ENCODE peak calls at places on chromosomes 2 and 18, in ten cellular contexts. K is sigmoid colon; S is anterior cingulate cortex; G is putamen; H is activated CD4-positive, alpha-beta T cell treated with anti-CD3 and anti-CD28 coated beads, Interleukin-2, amount 10 ng/mL, durations not matched to agents 7 days and 5 days; Z is endothelial cell; D is nephron progenitor cell; F is activated naive CD4-positive, alpha-beta T cell treated with anti-CD3 and anti-CD28 coated beads, Interleukin-2, amount 10 ng/mL, durations not matched to agents 7 days and 5 days; R is AML-193; O is stimulated activated CD4-positive, alpha-beta T cell treated with anti-CD3 and anti-CD28 coated beads, TNF-alpha, amount 100 ng/mL, for 24 hours. V is an unnamed sample.

GRCh38 chr18:30387401-30387800 is 655.1 kb downstream of the DSC3 start:
- DNase-seq in K (no peak), S (no peak), G (no peak), H (no peak), Z (peak), D (no peak), F (no peak), R (no peak), O (no peak), V (no peak)

GRCh38 chr2:84077504-84077903 is 381.6 kb downstream of the SUCLG1 start:
- DNase-seq in K (no peak), S (no peak), G (no peak), H (peak), Z (peak), D (peak), F (peak), R (peak), O (no peak), V (no peak)

GRCh38 chr2:113979172-113980128 is 89.6 kb downstream of the ACTR3 start:
- DNase-seq in K (no peak), S (no peak), G (no peak), H (peak), Z (peak), D (no peak), F (peak), R (no peak), O (peak), V (no peak)

GRCh38 chr18:40380657-40381441 is 1574.2 kb upstream of the PIK3C3 start:
- DNase-seq in K (no peak), S (no peak), G (no peak), H (no peak), Z (no peak), D (no peak), F (no peak), R (no peak), O (no peak), V (no peak)

GRCh38 chr2:11466307-11467125 is 555 bp upstream of the E2F6 start:
- DNase-seq in K (no peak), S (no peak), G (no peak), H (no peak), Z (no peak), D (peak), F (no peak), R (no peak), O (no peak), V (no peak)

GRCh38 chr2:149743842-149744468 is 156.4 kb upstream of the MMADHC start:
- DNase-seq in K (no peak), S (no peak), G (no peak), H (no peak), Z (no peak), D (no peak), F (no peak), R (no peak), O (no peak), V (no peak)

GRCh38 chr2:232522855-232523681 is 2.9 kb downstream of the PRSS56 start:
- DNase-seq in K (no peak), S (no peak), G (no peak), H (no peak), Z (no peak), D (no peak), F (no peak), R (no peak), O (no peak), V (no peak)

GRCh38 chr2:10405441-10405840 is 42.7 kb downstream of the ODC1 start:
- DNase-seq in K (peak), S (no peak), G (no peak), H (no peak), Z (no peak), D (no peak), F (no peak), R (no peak), O (no peak), V (peak)

GRCh38 chr2:233354971-233355574 is 779 bp downstream of the DGKD start:
- DNase-seq in K (peak), S (no peak), G (no peak), H (peak), Z (no peak), D (no peak), F (peak), R (no peak), O (no peak), V (peak)

GRCh38 chr18:58592223-58593214 is 36.4 kb downstream of the ALPK2 start:
- DNase-seq in K (no peak), S (no peak), G (no peak), H (no peak), Z (no peak), D (no peak), F (no peak), R (no peak), O (no peak), V (no peak)

GRCh38 chr2:217918220-217919024 is 84.4 kb downstream of the TNS1 start:
- DNase-seq in K (peak), S (peak), G (no peak), H (no peak), Z (peak), D (peak), F (no peak), R (no peak), O (no peak), V (peak)

GRCh38 chr2:48240912-48241311 is 289.0 kb upstream of the STON1 start:
- DNase-seq in K (no peak), S (no peak), G (no peak), H (no peak), Z (no peak), D (no peak), F (no peak), R (no peak), O (no peak), V (no peak)

GRCh38 chr2:52117299-52117698 is 1085.4 kb upstream of the NRXN1 start:
- DNase-seq in K (no peak), S (no peak), G (no peak), H (no peak), Z (no peak), D (no peak), F (no peak), R (no peak), O (no peak), V (no peak)

GRCh38 chr2:153595939-153596338 is 117.4 kb upstream of the RPRM start:
- DNase-seq in K (no peak), S (no peak), G (no peak), H (no peak), Z (no peak), D (no peak), F (no peak), R (no peak), O (no peak), V (no peak)

GRCh38 chr18:56413862-56414261 is 224.5 kb downstream of the TXNL1 start:
- DNase-seq in K (no peak), S (no peak), G (no peak), H (no peak), Z (no peak), D (no peak), F (no peak), R (no peak), O (no peak), V (no peak)

GRCh38 chr2:26598336-26599006 is 42.7 kb downstream of the CIB4 start:
- DNase-seq in K (peak), S (no peak), G (no peak), H (no peak), Z (peak), D (no peak), F (no peak), R (no peak), O (no peak), V (peak)

GRCh38 chr2:44005831-44006230 is 10.0 kb upstream of the LRPPRC start:
- DNase-seq in K (no peak), S (no peak), G (no peak), H (no peak), Z (no peak), D (no peak), F (no peak), R (no peak), O (no peak), V (no peak)

GRCh38 chr2:128315829-128316776 is 2.6 kb downstream of the HS6ST1 start:
- DNase-seq in K (peak), S (no peak), G (no peak), H (peak), Z (peak), D (no peak), F (no peak), R (peak), O (no peak), V (peak)

GRCh38 chr2:73494031-73494430 is 108.4 kb downstream of the ALMS1 start:
- DNase-seq in K (no peak), S (no peak), G (no peak), H (no peak), Z (no peak), D (no peak), F (no peak), R (no peak), O (no peak), V (no peak)

V was measured in tibial artery.